ENCODE peak calls at places on chromosomes 2 and 18, in nine cellular contexts. Y is coronary artery; Q is CD4-positive, alpha-beta T cell; L is Calu3; I is A549; P is IMR-90; E is left ventricle myocardium inferior; M is esophagus squamous epithelium; O is RWPE2. C is an unnamed sample.

GRCh38 chr18:78875268-78875997 is 104.2 kb upstream of the SALL3 start:
- DNase-seq in Q (no peak), P (no peak), L (no peak), I (no peak), O (no peak), Y (no peak), M (no peak), E (no peak), C (peak)

GRCh38 chr2:26480751-26481380 is 2.9 kb upstream of the OTOF start:
- DNase-seq in Y (no peak), P (no peak), L (no peak), Q (no peak), I (no peak), O (no peak), E (no peak), M (no peak), C (no peak)

GRCh38 chr2:169112841-169113240 is 43.5 kb downstream of the DHRS9 start:
- DNase-seq in O (no peak), L (no peak), Y (no peak), E (no peak), M (no peak), P (no peak), Q (no peak), I (no peak), C (no peak)

GRCh38 chr2:127932199-127932877 is 46.6 kb upstream of the AMMECR1L start:
- DNase-seq in Q (no peak), E (no peak), L (peak), Y (no peak), P (peak), I (no peak), M (no peak), O (no peak), C (no peak)

GRCh38 chr2:85288244-85288725 is 39.5 kb downstream of the TGOLN2 start:
- DNase-seq in O (peak), M (no peak), P (peak), E (no peak), Y (no peak), I (peak), Q (no peak), L (peak), C (no peak)

GRCh38 chr2:64105676-64106461 is 38.4 kb downstream of the PELI1 start:
- DNase-seq in Q (no peak), P (no peak), M (no peak), L (peak), Y (no peak), O (no peak), E (no peak), I (peak), C (no peak)

GRCh38 chr2:36812196-36812595 is 115.7 kb downstream of the VIT start:
- DNase-seq in Y (no peak), I (peak), Q (no peak), P (no peak), L (peak), M (no peak), E (no peak), O (no peak), C (no peak)

GRCh38 chr18:42178381-42179080 is 223.5 kb downstream of the PIK3C3 start:
- DNase-seq in M (no peak), E (no peak), O (no peak), P (no peak), Y (no peak), I (no peak), Q (no peak), L (no peak), C (no peak)

GRCh38 chr2:133158024-133158423 is 410.2 kb downstream of the NCKAP5 start:
- DNase-seq in O (no peak), E (no peak), L (no peak), M (no peak), I (no peak), Y (no peak), Q (no peak), P (no peak), C (no peak)

GRCh38 chr2:174053784-174054183 is 88.6 kb upstream of the SP3 start:
- DNase-seq in I (no peak), M (no peak), L (no peak), Y (no peak), Q (no peak), E (no peak), O (no peak), P (peak), C (no peak)

GRCh38 chr2:127985735-127986134 is 42.1 kb downstream of the SAP130 start:
- DNase-seq in L (no peak), P (no peak), O (no peak), M (no peak), I (no peak), Q (no peak), E (peak), Y (no peak), C (no peak)

GRCh38 chr2:73385486-73386341 is at the start of gene ALMS1:
- DNase-seq in Q (peak), E (peak), L (peak), I (peak), Y (peak), O (peak), M (peak), P (peak), C (peak)

GRCh38 chr18:23849141-23849540 is 159.9 kb downstream of the LAMA3 start:
- DNase-seq in E (no peak), P (no peak), Y (no peak), O (no peak), Q (no peak), M (no peak), L (no peak), I (no peak), C (no peak)
- TF ChIP-seq CTCF in E (no peak), P (no peak), Y (no peak), O (no peak), Q (no peak), M (no peak), L (no peak), I (no peak), C (no peak)

GRCh38 chr2:239361311-239361642 is 39.5 kb downstream of the HDAC4 start:
- DNase-seq in O (no peak), L (no peak), Q (no peak), M (no peak), I (no peak), E (no peak), Y (no peak), P (peak), C (no peak)
- TF ChIP-seq CTCF in O (no peak), L (no peak), Q (no peak), M (peak), I (no peak), E (peak), Y (no peak), P (peak), C (no peak)

GRCh38 chr2:172782506-172783090 is 47.0 kb downstream of the RAPGEF4 start:
- DNase-seq in P (peak), O (no peak), M (no peak), L (no peak), E (no peak), Y (no peak), Q (no peak), I (no peak), C (no peak)

GRCh38 chr2:172777431-172777830 is 41.8 kb downstream of the RAPGEF4 start:
- DNase-seq in Q (no peak), L (no peak), P (peak), M (no peak), E (no peak), I (no peak), O (no peak), Y (no peak), C (no peak)

GRCh38 chr2:172788871-172789270 is 53.2 kb downstream of the RAPGEF4 start:
- DNase-seq in I (no peak), Q (no peak), O (no peak), L (no peak), E (no peak), P (no peak), M (no peak), Y (no peak), C (no peak)

DNA sequence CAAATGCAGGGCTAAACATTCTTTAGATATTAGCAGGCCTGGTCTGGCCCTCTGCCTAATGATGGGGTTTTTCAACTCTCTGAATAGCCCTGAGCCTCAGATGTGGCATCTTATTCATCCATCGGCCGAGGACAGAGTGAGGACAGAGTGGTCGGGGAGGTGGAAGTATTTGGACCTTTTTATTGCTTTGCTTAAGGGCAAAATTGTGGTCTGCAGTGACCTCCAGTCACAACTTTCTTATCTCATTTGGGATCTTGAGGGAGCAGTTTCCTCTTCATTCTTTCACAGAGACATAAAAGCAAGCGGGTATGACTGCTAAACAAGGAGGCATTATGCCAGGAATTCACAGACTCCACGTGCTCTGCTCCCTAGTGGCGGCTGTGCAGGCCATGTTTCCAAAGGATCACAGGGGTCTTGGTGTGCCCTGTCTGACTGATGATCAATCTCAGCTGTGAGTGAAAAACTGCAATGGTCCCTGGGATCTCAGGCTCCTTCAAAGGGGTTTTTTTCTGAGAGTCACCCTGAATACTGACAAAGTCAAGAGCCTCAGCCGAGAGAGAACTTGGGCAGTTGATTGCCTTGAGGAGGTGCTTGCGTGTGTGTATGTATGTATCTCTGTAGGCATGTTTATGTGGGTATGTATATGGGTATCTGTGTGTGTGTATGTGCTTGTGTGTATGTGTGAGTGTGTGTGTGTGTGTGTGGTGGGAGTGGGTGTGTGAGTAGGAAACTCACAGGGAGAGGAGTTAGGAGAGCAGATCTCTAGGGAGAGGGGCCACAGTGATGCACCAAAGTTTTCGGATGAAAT is 47.6 kb downstream of the RAPGEF4 start:
- DNase-seq in Y (no peak), O (peak), E (no peak), M (no peak), Q (no peak), L (peak), P (peak), I (no peak), C (no peak)
- TF ChIP-seq CTCF in Y (no peak), O (peak), E (peak), M (no peak), Q (no peak), L (no peak), P (peak), I (no peak), C (no peak)

GRCh38 chr2:66561645-66562336 is 126.9 kb downstream of the MEIS1 start:
- DNase-seq in L (no peak), Q (no peak), M (no peak), E (no peak), Y (no peak), I (no peak), O (no peak), P (no peak), C (no peak)
- TF ChIP-seq CTCF in L (no peak), Q (no peak), M (no peak), E (no peak), Y (no peak), I (no peak), O (no peak), P (no peak), C (no peak)

GRCh38 chr2:237171396-237171795 is 85.7 kb downstream of the COPS8 start:
- DNase-seq in L (peak), Y (no peak), M (no peak), O (no peak), I (peak), E (no peak), Q (no peak), P (peak), C (no peak)
- TF ChIP-seq CTCF in L (peak), Y (no peak), M (no peak), O (peak), I (peak), E (peak), Q (no peak), P (peak), C (no peak)

DNA sequence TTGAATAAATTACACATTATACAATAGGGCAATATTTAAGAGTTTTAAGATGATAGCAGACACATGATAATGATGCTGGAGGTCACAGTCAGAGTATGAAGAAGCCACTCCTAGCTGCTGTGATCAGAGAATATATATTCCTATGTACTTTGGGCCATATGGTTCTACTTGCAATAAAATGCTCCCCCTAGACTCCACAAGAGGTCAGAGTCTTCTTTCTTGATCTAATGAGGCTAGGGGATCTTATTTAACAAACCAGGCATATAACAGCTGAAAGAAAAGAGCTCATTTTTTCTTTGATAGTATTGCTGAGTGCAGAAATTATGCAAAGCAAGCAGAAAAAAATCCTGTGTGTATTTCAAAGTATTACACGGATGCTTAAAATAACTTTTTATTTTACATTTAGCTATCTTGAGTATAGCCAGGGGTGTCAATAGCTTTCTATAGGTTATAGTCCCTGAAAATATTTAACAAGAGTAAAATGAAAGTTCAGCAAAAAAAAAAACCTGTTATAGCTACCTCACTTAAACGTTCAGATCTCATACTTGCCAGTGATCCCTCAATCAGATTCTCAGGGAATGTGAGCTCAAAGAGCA is 748.7 kb upstream of the CHAC2 start:
- DNase-seq in Y (no peak), M (no peak), L (no peak), E (no peak), P (peak), O (no peak), Q (no peak), I (peak), C (no peak)
- TF ChIP-seq CTCF in Y (no peak), M (no peak), L (peak), E (peak), P (peak), O (peak), Q (no peak), I (peak), C (no peak)

DNA sequence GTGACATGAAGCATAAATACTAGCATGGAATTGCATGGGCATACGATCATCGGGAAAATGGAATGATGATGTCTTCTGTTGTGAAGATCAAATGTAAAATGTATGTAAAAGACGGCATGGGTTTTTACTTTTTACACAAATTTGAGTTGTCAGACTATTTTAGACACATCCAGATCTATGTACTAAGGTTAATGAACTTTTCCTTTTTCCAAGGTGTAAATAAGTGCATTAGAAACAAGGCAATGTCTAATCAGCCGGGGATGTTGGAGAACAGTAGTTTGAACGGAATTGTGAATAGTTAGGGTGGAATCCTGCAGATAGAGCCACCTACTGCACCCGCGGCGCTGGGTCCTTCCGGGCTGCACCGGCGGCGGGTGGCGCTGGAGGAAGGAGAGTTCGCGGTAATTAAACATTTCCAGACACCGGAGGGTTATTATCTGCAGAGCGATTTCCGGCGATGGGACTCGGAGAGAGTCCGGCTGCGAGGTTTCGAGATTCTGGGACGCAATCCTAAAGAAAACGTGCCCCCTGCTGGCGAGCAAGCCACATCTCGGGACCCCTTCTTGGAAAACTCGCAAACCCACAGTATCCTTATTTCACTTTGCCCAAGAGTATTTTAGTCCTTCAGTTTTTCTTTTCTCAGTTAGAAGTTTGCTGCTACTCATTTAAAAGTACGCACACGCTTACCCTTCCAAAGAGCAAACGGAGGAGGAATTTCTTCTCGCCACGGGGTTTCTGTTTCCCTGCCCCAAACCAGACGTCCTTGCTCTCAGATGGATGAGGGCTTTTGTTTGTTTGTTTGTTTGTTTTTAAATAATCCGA is 4.4 kb upstream of the OSR1 start:
- DNase-seq in O (no peak), I (peak), E (peak), P (peak), Q (no peak), Y (peak), M (no peak), L (peak), C (peak)
- TF ChIP-seq CTCF in O (peak), I (peak), E (peak), P (peak), Q (peak), Y (peak), M (peak), L (peak), C (peak)

GRCh38 chr2:232999354-232999753 is 13.7 kb downstream of the NGEF start:
- DNase-seq in Y (peak), Q (no peak), P (no peak), I (no peak), E (no peak), M (no peak), L (no peak), O (no peak), C (no peak)
- TF ChIP-seq CTCF in Y (no peak), Q (no peak), P (no peak), I (no peak), E (no peak), M (no peak), L (no peak), O (no peak), C (no peak)

GRCh38 chr2:208148803-208149202 is 2.8 kb upstream of the CRYGB start:
- DNase-seq in I (no peak), O (no peak), P (no peak), Y (no peak), M (no peak), Q (no peak), L (no peak), E (no peak), C (no peak)

GRCh38 chr2:208150094-208150493 is 4.1 kb upstream of the CRYGB start:
- DNase-seq in P (no peak), M (no peak), E (no peak), I (no peak), Y (no peak), O (no peak), L (no peak), Q (no peak), C (no peak)

GRCh38 chr2:208147008-208147407 is 1.1 kb upstream of the CRYGB start:
- DNase-seq in I (no peak), E (no peak), Q (no peak), M (no peak), Y (no peak), P (no peak), O (no peak), L (no peak), C (no peak)

GRCh38 chr2:208146006-208146405 is at the start of gene CRYGB:
- DNase-seq in Y (no peak), E (no peak), O (no peak), P (no peak), Q (no peak), L (no peak), I (no peak), M (no peak), C (no peak)

GRCh38 chr2:208147759-208148158 is 1.8 kb upstream of the CRYGB start:
- DNase-seq in Q (no peak), L (no peak), M (no peak), O (no peak), P (no peak), I (no peak), E (no peak), Y (no peak), C (no peak)
- TF ChIP-seq CTCF in Q (no peak), L (no peak), M (no peak), O (no peak), P (no peak), I (no peak), E (no peak), Y (no peak), C (no peak)

C was measured in GM20000.